ENCODE peak calls at places on chromosomes 6 and 20, in six cellular contexts. E is WERI-Rb-1, N is ovary, I is neuronal stem cell, C is IMR-90, F is GM23248. Z is an unnamed sample. For H3K9me3, the result is how much of the 10 kb centered on the place peaks cover.

GRCh38 chr6:134840086-134840485 is 109.8 kb downstream of the ALDH8A1 start:
- DNase-seq in E (no peak), N (no peak), I (no peak), C (no peak), F (no peak), Z (no peak)

GRCh38 chr6:3643921-3644320 is 107.6 kb downstream of the PXDC1 start:
- DNase-seq in E (no peak), N (no peak), I (no peak), C (no peak), F (no peak), Z (no peak)

GRCh38 chr6:104688283-104688969 is 171.3 kb downstream of the HACE1 start:
- DNase-seq in E (no peak), N (no peak), I (no peak), C (no peak), F (no peak), Z (no peak)

GRCh38 chr6:113980937-113981554 is 10.1 kb upstream of the HDAC2 start:
- DNase-seq in E (peak), N (no peak), I (no peak), C (peak), F (peak), Z (no peak)

GRCh38 chr20:41027872-41028358 is 707 bp upstream of the TOP1 start:
- DNase-seq in E (no peak), N (no peak), I (no peak), C (no peak), F (no peak), Z (no peak)

GRCh38 chr6:145801021-145801420 is 13.6 kb downstream of the FBXO30 start:
- DNase-seq in E (no peak), N (no peak), I (no peak), C (no peak), F (no peak), Z (no peak)

GRCh38 chr6:53984163-53984562 is 127.1 kb upstream of the MLIP start:
- DNase-seq in E (no peak), N (no peak), I (no peak), C (peak), F (peak), Z (no peak)

GRCh38 chr20:41249781-41250281 is 67.7 kb downstream of the ZHX3 start:
- DNase-seq in E (peak), N (peak), I (peak), C (peak), F (peak), Z (no peak)

GRCh38 chr6:27575594-27576361 is 102.9 kb upstream of the ZNF184 start:
- DNase-seq in E (no peak), N (no peak), I (no peak), C (no peak), F (no peak), Z (no peak)

GRCh38 chr20:40632346-40632976 is 56.6 kb downstream of the MAFB start:
- DNase-seq in E (no peak), N (no peak), I (no peak), C (no peak), F (no peak), Z (no peak)

GRCh38 chr6:28982476-28983266 is 22.4 kb downstream of the ZNF311 start:
- DNase-seq in E (peak), N (no peak), I (peak), C (peak), F (peak), Z (no peak)

GRCh38 chr20:12936020-12936419 is 72.8 kb upstream of the SPTLC3 start:
- DNase-seq in E (no peak), N (no peak), I (no peak), C (no peak), F (no peak), Z (no peak)

GRCh38 chr20:57548177-57549058 is 12.5 kb upstream of the PCK1 start:
- DNase-seq in E (no peak), N (no peak), I (no peak), C (no peak), F (no peak), Z (no peak)

GRCh38 chr20:48669946-48670630 is 157.7 kb downstream of the PREX1 start:
- DNase-seq in E (no peak), N (no peak), I (no peak), C (no peak), F (no peak), Z (no peak)

GRCh38 chr20:32432277-32432676 is 74.1 kb downstream of the ASXL1 start:
- DNase-seq in E (no peak), N (no peak), I (no peak), C (no peak), F (no peak), Z (no peak)

GRCh38 chr6:14031516-14031915 is 86.1 kb upstream of the CD83 start:
- DNase-seq in E (no peak), N (no peak), I (no peak), C (peak), F (peak), Z (no peak)

GRCh38 chr6:42026540-42026939 is 23.8 kb upstream of the TAF8 start:
- DNase-seq in E (no peak), N (no peak), I (no peak), C (no peak), F (no peak), Z (no peak)

GRCh38 chr6:41451515-41452163 is 94.5 kb upstream of the FOXP4 start:
- DNase-seq in E (no peak), N (peak), I (no peak), C (peak), F (peak), Z (no peak)

GRCh38 chr6:144283781-144284473 is 1.2 kb upstream of the UTRN start:
- DNase-seq in E (no peak), N (no peak), I (no peak), C (peak), F (peak), Z (no peak)

GRCh38 chr20:53883098-53883762 is 187.2 kb downstream of the BCAS1 start:
- DNase-seq in E (no peak), N (no peak), I (no peak), C (peak), F (peak), Z (no peak)
- H3K9me3 ChIP-seq in E (under half), N (under half), I (under half), C (under half), F (under half), Z (under half)

DNA sequence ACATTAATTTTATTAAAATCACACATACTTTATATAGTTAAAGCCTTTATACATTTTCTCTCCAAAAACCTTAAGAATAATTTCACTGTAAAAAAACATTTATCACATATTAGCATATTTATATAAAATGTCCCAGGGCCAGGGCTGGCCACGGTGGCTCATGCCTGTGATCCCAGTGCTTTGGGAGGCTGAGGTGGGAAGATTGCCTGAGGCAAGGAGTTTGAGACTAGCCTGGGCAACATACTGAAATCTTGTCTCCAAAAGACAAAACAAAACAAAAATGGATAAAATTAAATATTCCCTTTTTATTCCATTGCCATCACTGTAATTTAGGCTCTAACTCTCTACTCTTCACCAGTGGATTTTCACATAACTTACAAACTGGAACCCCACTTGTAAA is 43.0 kb upstream of the PIM1 start:
- DNase-seq in E (no peak), N (no peak), I (no peak), C (no peak), F (no peak), Z (no peak)
- H3K4me3 ChIP-seq in E (no peak), N (no peak), I (no peak), C (no peak), F (no peak), Z (no peak)

DNA sequence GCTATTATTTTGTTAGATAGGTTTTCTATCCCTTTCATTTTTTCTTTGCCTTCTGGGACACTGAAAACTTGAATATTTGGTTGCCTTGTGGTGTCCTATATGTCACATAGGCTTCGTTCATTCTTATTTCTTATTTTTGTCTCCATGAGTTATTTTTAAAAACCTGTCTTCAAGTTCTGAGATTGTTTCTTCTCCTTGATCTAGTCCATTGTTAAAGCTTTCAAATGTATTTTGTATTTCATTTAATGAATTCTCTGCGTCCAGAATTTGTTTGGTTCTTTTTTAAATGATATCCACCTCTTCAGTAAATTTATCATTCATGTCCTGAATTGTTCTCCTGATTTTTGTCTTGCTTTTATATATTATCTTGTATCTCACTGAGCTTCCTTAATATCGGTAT is 243.2 kb upstream of the BMP2 start:
- DNase-seq in E (no peak), N (no peak), I (no peak), C (no peak), F (no peak), Z (no peak)
- H3K9me3 ChIP-seq in E (under half), N (under half), I (under half), C (under half), F (under half), Z (under half)

DNA sequence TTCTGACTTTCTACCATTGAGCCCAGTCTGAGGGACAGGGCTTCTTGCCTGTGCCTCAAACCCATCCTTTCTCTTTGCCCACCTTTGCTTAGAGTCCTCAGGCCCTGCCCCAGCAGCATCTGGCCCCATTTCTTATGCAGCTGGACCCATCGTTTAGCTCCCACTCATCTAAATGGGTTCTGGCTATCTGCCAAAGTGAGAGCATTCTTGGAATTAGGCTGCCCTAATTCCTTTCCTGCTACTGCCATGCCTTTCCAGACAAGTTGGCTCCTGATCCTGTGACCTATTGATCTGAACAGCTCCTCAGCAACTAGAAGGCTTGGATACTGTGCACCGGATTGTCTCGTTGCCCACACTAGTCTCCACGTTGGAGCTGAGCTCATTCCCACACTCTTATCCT is 23.0 kb downstream of the DZANK1 start:
- DNase-seq in E (no peak), N (no peak), I (no peak), C (peak), F (peak), Z (no peak)
- H3K4me3 ChIP-seq in E (no peak), N (no peak), I (no peak), C (no peak), F (no peak), Z (no peak)

GRCh38 chr6:140183881-140184280 is 809.4 kb upstream of the CITED2 start:
- DNase-seq in E (no peak), N (no peak), I (no peak), C (peak), F (peak), Z (no peak)
- H3K9me3 ChIP-seq in E (under half), N (under half), I (under half), C (under half), F (under half), Z (under half)

Z was measured in effector memory CD4-positive, alpha-beta T cell.